ENCODE peak calls at places on chromosomes 5 and 9, in five cellular contexts. K is pancreas, O is cardiac muscle cell, B is A549, U is HepG2. D is an unnamed sample.

GRCh38 chr9:74645007-74645639 is 148.0 kb downstream of the RORB start:
- DNase-seq in K (no peak), O (peak; percentile 28), B (peak; percentile 24), U (peak; percentile 18), D (peak; percentile 0)

GRCh38 chr5:129099184-129099570 is 4.6 kb downstream of the ISOC1 start:
- DNase-seq in K (no peak), O (no peak), B (no peak), U (no peak), D (no peak)

GRCh38 chr9:16640649-16641048 is 229.8 kb downstream of the BNC2 start:
- DNase-seq in K (no peak), O (peak; percentile 37), B (peak; percentile 49), U (no peak), D (no peak)

GRCh38 chr9:3656224-3656623 is 130.4 kb upstream of the RFX3 start:
- DNase-seq in K (no peak), O (no peak), B (no peak), U (no peak), D (no peak)

GRCh38 chr5:141778683-141779082 is 96.7 kb upstream of the ARAP3 start:
- DNase-seq in K (no peak), O (no peak), B (no peak), U (no peak), D (no peak)

GRCh38 chr9:30846644-30847043 is 1537.8 kb upstream of the ACO1 start:
- DNase-seq in K (no peak), O (no peak), B (no peak), U (no peak), D (no peak)

GRCh38 chr5:78253201-78253600 is 41.3 kb downstream of the AP3B1 start:
- DNase-seq in K (no peak), O (peak; percentile 46), B (no peak), U (no peak), D (no peak)

GRCh38 chr9:125755340-125755739 is 8.2 kb downstream of the PBX3 start:
- DNase-seq in K (no peak), O (no peak), B (no peak), U (no peak), D (no peak)

GRCh38 chr5:150672237-150672883 is 11.3 kb downstream of the MYOZ3 start:
- DNase-seq in K (peak; percentile 69), O (peak; percentile 35), B (no peak), U (no peak), D (no peak)

GRCh38 chr5:169745441-169746146 is 108.5 kb downstream of the DOCK2 start:
- DNase-seq in K (no peak), O (peak; percentile 50), B (no peak), U (no peak), D (no peak)

GRCh38 chr5:16863380-16864007 is 72.6 kb downstream of the MYO10 start:
- DNase-seq in K (no peak), O (no peak), B (no peak), U (no peak), D (no peak)

GRCh38 chr5:132758406-132758805 is 11.2 kb downstream of the CCNI2 start:
- DNase-seq in K (no peak), O (no peak), B (no peak), U (no peak), D (no peak)

GRCh38 chr5:113382736-113383135 is 52.1 kb downstream of the TSSK1B start:
- DNase-seq in K (no peak), O (no peak), B (no peak), U (no peak), D (no peak)

GRCh38 chr9:76218868-76219462 is 175.3 kb downstream of the RFK start:
- DNase-seq in K (no peak), O (no peak), B (no peak), U (no peak), D (no peak)

GRCh38 chr5:122680623-122681350 is 94.1 kb upstream of the SNX2 start:
- DNase-seq in K (no peak), O (no peak), B (no peak), U (no peak), D (no peak)

GRCh38 chr5:145068696-145069095 is 766.4 kb downstream of the PRELID2 start:
- DNase-seq in K (no peak), O (no peak), B (no peak), U (no peak), D (no peak)

GRCh38 chr9:117104972-117105495 is 309.8 kb downstream of the ASTN2 start:
- DNase-seq in K (no peak), O (peak; percentile 35), B (no peak), U (no peak), D (no peak)

GRCh38 chr9:131714161-131714646 is 25.7 kb downstream of the RAPGEF1 start:
- DNase-seq in K (no peak), O (peak; percentile 81), B (peak; percentile 61), U (no peak), D (no peak)

GRCh38 chr5:31585519-31586270 is 53.2 kb upstream of the PDZD2 start:
- DNase-seq in K (no peak), O (no peak), B (no peak), U (no peak), D (no peak)

GRCh38 chr9:92655366-92655765 is 14.6 kb downstream of the IPPK start:
- DNase-seq in K (no peak), O (no peak), B (no peak), U (no peak), D (no peak)

GRCh38 chr9:107872457-107873192 is 383.1 kb upstream of the KLF4 start:
- DNase-seq in K (no peak), O (no peak), B (no peak), U (no peak), D (no peak)

GRCh38 chr9:133472753-133473378 is 6.0 kb downstream of the SLC2A6 start:
- DNase-seq in K (no peak), O (no peak), B (no peak), U (no peak), D (no peak)

GRCh38 chr9:120877276-120878034 is 467 bp upstream of the PHF19 start:
- DNase-seq in K (peak; percentile 79), O (peak; percentile 66), B (peak; percentile 74), U (peak; percentile 54), D (peak; percentile 78)

GRCh38 chr9:133690111-133690561 is 48.0 kb downstream of the SARDH start:
- DNase-seq in K (no peak), O (no peak), B (no peak), U (no peak), D (peak; percentile 83)

GRCh38 chr5:38433160-38433861 is 123.1 kb downstream of the LIFR start:
- DNase-seq in K (no peak), O (peak; percentile 95), B (no peak), U (no peak), D (no peak)

GRCh38 chr9:21933865-21934264 is 60.3 kb downstream of the CDKN2A start:
- DNase-seq in K (no peak), O (peak; percentile 21), B (no peak), U (no peak), D (no peak)

GRCh38 chr5:16992006-16992405 is 55.9 kb upstream of the MYO10 start:
- DNase-seq in K (no peak), O (no peak), B (no peak), U (no peak), D (no peak)

GRCh38 chr9:130743644-130744043 is 50.1 kb downstream of the EXOSC2 start:
- DNase-seq in K (no peak), O (no peak), B (no peak), U (no peak), D (no peak)

GRCh38 chr5:108125771-108126511 is 256.0 kb downstream of the FBXL17 start:
- DNase-seq in K (no peak), O (no peak), B (no peak), U (peak; percentile 18), D (no peak)

GRCh38 chr5:146680846-146681585 is 165.0 kb upstream of the GPR151 start:
- DNase-seq in K (no peak), O (no peak), B (no peak), U (no peak), D (no peak)

GRCh38 chr5:18113724-18114123 is 479.5 kb downstream of the TAF11L14 start:
- DNase-seq in K (no peak), O (peak; percentile 0), B (peak; percentile 73), U (no peak), D (no peak)

GRCh38 chr5:63213256-63213655 is 634.6 kb downstream of the LRRC70 start:
- DNase-seq in K (no peak), O (no peak), B (no peak), U (no peak), D (no peak)

GRCh38 chr5:1010641-1011046 is 2.0 kb downstream of the NKD2 start:
- DNase-seq in K (peak; percentile 53), O (no peak), B (no peak), U (no peak), D (peak; percentile 26)

GRCh38 chr9:131432050-131432449 is 38.2 kb downstream of the PRRC2B start:
- DNase-seq in K (no peak), O (no peak), B (no peak), U (no peak), D (no peak)

GRCh38 chr9:88571417-88571816 is 36.4 kb downstream of the NXNL2 start:
- DNase-seq in K (no peak), O (no peak), B (no peak), U (no peak), D (no peak)

GRCh38 chr9:78365979-78366697 is 69.2 kb downstream of the PSAT1 start:
- DNase-seq in K (no peak), O (peak; percentile 40), B (peak; percentile 17), U (no peak), D (no peak)

GRCh38 chr9:136133959-136134484 is 15.3 kb upstream of the TMEM250 start:
- DNase-seq in K (no peak), O (no peak), B (no peak), U (no peak), D (no peak)
- H3K4me3 ChIP-seq in K (no peak overlapping the region), O (peak overlapping the region; percentile 32), B (peak overlapping the region; percentile 58), U (no peak overlapping the region), D (peak overlapping the region; percentile 49)

GRCh38 chr5:81513468-81513867 is 119.5 kb upstream of the ACOT12 start:
- DNase-seq in K (no peak), O (no peak), B (no peak), U (no peak), D (peak; percentile 13)

GRCh38 chr5:81517462-81517861 is 123.5 kb upstream of the ACOT12 start:
- DNase-seq in K (no peak), O (peak; percentile 11), B (no peak), U (no peak), D (no peak)

GRCh38 chr5:81519217-81519905 is 125.4 kb upstream of the ACOT12 start:
- DNase-seq in K (no peak), O (no peak), B (no peak), U (no peak), D (no peak)

GRCh38 chr5:81513982-81514381 is 120.0 kb upstream of the ACOT12 start:
- DNase-seq in K (no peak), O (peak; percentile 30), B (peak; percentile 8), U (no peak), D (no peak)
- TF ChIP-seq CTCF in K (no peak), O (peak; percentile 26), B (peak; percentile 40), U (no peak), D (peak; percentile 19)

DNA sequence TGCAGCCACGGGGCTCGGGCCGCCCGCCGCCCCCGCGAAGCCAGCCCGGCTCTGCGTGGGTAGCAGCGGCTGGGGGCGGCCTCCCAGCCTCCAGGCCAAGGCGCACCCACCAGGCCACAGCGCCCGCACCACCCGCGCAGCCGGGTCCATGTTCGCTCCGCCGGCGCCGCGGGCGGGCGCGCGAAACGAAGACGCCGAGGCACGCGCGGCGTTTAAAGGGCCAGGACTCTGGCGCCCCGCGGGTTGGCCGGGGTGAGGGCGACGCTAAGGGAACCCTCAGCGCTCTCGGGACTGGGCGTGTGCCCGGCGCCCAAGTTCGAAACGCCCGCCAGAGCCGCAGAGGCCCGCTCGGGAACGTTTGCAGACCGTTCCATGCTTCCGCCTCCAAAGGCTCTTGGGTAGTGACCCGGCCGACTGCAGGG is at the start of gene PTGES2:
- DNase-seq in K (peak; percentile 90), O (peak; percentile 91), B (peak; percentile 88), U (peak; percentile 68), D (peak; percentile 84)
- H3K4me1 ChIP-seq in K (peaks cover 6% of the 10 kb centered on the region), O (peaks cover 4% of the 10 kb centered on the region), B (peaks cover 29% of the 10 kb centered on the region), U (peaks cover 50% of the 10 kb centered on the region), D (peaks cover 9% of the 10 kb centered on the region)

GRCh38 chr5:51398875-51399635 is 15.8 kb downstream of the ISL1 start:
- DNase-seq in K (no peak), O (no peak), B (no peak), U (no peak), D (no peak)
- H3K4me3 ChIP-seq in K (no peak overlapping the region), O (peak overlapping the region; percentile 33), B (no peak overlapping the region), U (no peak overlapping the region), D (no peak overlapping the region)

D was measured in Caco-2.